ENCODE peak calls at places on chromosomes 1 and 21, in eight cellular contexts. D, V, R, Y, Q, M, T and O are unnamed samples.

GRCh38 chr1:5731110-5731423 is 261.2 kb downstream of the NPHP4 start:
- DNase-seq in D (no peak), V (peak; percentile 50), R (no peak), Y (no peak), Q (no peak), M (peak; percentile 15), T (no peak), O (no peak)

GRCh38 chr1:67711850-67712202 is 26.8 kb downstream of the GADD45A start:
- DNase-seq in D (no peak), V (no peak), R (no peak), Y (no peak), Q (no peak), M (no peak), T (no peak), O (no peak)

GRCh38 chr1:153344718-153345025 is 4.0 kb downstream of the PGLYRP4 start:
- DNase-seq in D (peak; percentile 92), V (no peak), R (no peak), Y (no peak), Q (no peak), M (no peak), T (no peak), O (no peak)

GRCh38 chr1:162854245-162854860 is 6.6 kb downstream of the CCDC190 start:
- DNase-seq in D (peak; percentile 70), V (no peak), R (no peak), Y (peak; percentile 77), Q (peak; percentile 59), M (peak; percentile 55), T (peak; percentile 64), O (peak; percentile 76)

GRCh38 chr1:213381572-213382084 is 330.6 kb downstream of the RPS6KC1 start:
- DNase-seq in D (no peak), V (no peak), R (no peak), Y (no peak), Q (no peak), M (no peak), T (no peak), O (peak; percentile 35)

GRCh38 chr1:220914283-220915116 is 35.3 kb downstream of the HLX start:
- DNase-seq in D (peak; percentile 67), V (no peak), R (no peak), Y (no peak), Q (no peak), M (no peak), T (no peak), O (no peak)

GRCh38 chr1:232676307-232676706 is 46.4 kb upstream of the SIPA1L2 start:
- DNase-seq in D (no peak), V (no peak), R (no peak), Y (no peak), Q (no peak), M (no peak), T (no peak), O (no peak)

GRCh38 chr1:213231795-213232231 is 180.8 kb downstream of the RPS6KC1 start:
- DNase-seq in D (no peak), V (no peak), R (no peak), Y (no peak), Q (no peak), M (no peak), T (no peak), O (no peak)

GRCh38 chr1:24898909-24899439 is 31.1 kb downstream of the RUNX3 start:
- DNase-seq in D (no peak), V (no peak), R (peak; percentile 31), Y (no peak), Q (no peak), M (peak; percentile 33), T (no peak), O (peak; percentile 9)

GRCh38 chr1:24896596-24897262 is 33.3 kb downstream of the RUNX3 start:
- DNase-seq in D (no peak), V (no peak), R (peak; percentile 60), Y (no peak), Q (no peak), M (peak; percentile 50), T (no peak), O (peak; percentile 10)

GRCh38 chr1:24899581-24900485 is 30.2 kb downstream of the RUNX3 start:
- DNase-seq in D (no peak), V (no peak), R (no peak), Y (no peak), Q (no peak), M (no peak), T (no peak), O (no peak)

GRCh38 chr1:24897263-24898151 is 32.6 kb downstream of the RUNX3 start:
- DNase-seq in D (no peak), V (no peak), R (peak; percentile 32), Y (no peak), Q (no peak), M (peak; percentile 17), T (no peak), O (peak; percentile 11)

GRCh38 chr1:24898152-24898908 is 31.7 kb downstream of the RUNX3 start:
- DNase-seq in D (peak; percentile 67), V (peak; percentile 87), R (peak; percentile 63), Y (peak; percentile 10), Q (no peak), M (no peak), T (peak; percentile 82), O (peak; percentile 65)
- TF ChIP-seq POLR2AphosphoS5 in D (no peak), V (peak; percentile 48), R (no peak), Y (no peak), Q (no peak), M (no peak), T (no peak), O (no peak)

GRCh38 chr1:154969741-154970452 is 650 bp downstream of the SHC1 start:
- DNase-seq in D (no peak), V (peak; percentile 76), R (peak; percentile 84), Y (no peak), Q (no peak), M (no peak), T (no peak), O (no peak)
- H3K4me3 ChIP-seq in D (no peak overlapping the region), V (peak overlapping the region; percentile 81), R (peak overlapping the region; percentile 46), Y (peak overlapping the region; percentile 40), Q (peak overlapping the region; percentile 75), M (peak overlapping the region; percentile 51), T (peak overlapping the region; percentile 40), O (peak overlapping the region; percentile 42)

GRCh38 chr1:204294371-204294770 is 65.4 kb downstream of the PLEKHA6 start:
- DNase-seq in D (no peak), V (no peak), R (no peak), Y (no peak), Q (peak; percentile 44), M (no peak), T (no peak), O (no peak)
- TF ChIP-seq POLR2AphosphoS5 in D (no peak), V (no peak), R (no peak), Y (no peak), Q (no peak), M (peak; percentile 56), T (no peak), O (peak; percentile 61)

DNA sequence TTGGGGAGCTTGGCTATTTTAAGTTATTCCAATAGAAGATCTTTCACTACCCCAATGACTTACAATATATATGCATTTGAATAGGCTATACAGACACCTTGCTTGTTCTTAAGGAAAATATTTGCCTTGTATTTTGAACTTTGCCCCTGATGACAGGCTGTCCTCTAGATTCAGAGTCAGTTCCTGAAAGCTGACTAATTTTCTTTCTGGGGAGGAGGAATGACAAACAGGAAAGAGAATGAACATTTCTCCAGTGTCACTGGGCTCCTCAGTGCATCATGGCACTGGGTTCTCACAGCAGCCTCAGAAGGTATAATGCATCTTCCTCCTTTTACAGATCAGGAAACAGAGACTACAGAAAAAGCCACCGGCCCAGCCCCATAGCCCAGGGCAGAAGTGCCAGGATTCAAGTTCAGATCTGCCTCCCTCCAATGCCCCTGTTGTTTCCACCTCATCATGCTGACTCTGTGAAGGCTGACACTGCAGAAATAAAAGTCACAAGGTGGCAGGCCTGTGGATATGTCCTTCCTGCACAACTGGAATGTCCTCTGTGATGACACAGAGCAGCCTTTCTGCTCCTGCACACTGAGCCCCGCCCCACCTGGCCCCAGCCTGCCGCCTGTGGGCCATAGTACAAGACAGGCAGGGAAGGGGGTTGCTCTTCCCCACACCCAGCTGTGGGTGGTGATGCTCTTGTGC is 6.6 kb downstream of the TTC22 start:
- DNase-seq in D (no peak), V (peak; percentile 49), R (no peak), Y (no peak), Q (peak; percentile 83), M (no peak), T (no peak), O (peak; percentile 53)
- H3K4me3 ChIP-seq in D (no peak overlapping the region), V (no peak overlapping the region), R (no peak overlapping the region), Y (no peak overlapping the region), Q (no peak overlapping the region), M (no peak overlapping the region), T (no peak overlapping the region), O (no peak overlapping the region)

GRCh38 chr21:34558960-34559631 is 47.1 kb upstream of the KCNE1 start:
- DNase-seq in D (no peak), V (no peak), R (no peak), Y (no peak), Q (no peak), M (no peak), T (no peak), O (no peak)
- TF ChIP-seq POLR2AphosphoS5 in D (no peak), V (no peak), R (no peak), Y (no peak), Q (no peak), M (no peak), T (no peak), O (no peak)

DNA sequence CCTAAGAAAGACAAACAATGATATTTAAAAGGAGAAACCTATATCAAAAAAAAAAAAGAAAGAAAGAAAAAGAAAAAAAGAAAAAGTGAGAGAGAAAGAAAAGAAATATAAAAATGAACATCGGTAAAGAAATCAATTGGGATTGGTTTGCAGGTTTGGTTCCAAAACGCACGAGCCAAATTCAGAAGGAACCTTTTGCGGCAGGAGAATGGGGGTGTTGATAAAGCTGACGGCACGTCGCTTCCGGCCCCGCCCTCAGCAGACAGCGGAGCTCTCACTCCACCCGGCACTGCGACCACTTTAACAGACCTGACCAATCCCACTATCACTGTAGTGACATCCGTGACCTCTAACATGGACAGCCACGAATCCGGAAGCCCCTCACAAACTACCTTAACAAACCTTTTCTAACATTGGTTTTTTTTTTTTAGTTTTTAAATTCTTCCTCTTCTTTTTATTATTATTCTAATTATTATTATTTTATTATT is 11.7 kb downstream of the LHX9 start:
- DNase-seq in D (peak; percentile 60), V (no peak), R (no peak), Y (no peak), Q (no peak), M (no peak), T (peak; percentile 64), O (no peak)
- H3K4me3 ChIP-seq in D (peak overlapping the region; percentile 42), V (no peak overlapping the region), R (no peak overlapping the region), Y (no peak overlapping the region), Q (no peak overlapping the region), M (no peak overlapping the region), T (no peak overlapping the region), O (no peak overlapping the region)

GRCh38 chr1:68770817-68771216 is 273.9 kb upstream of the DEPDC1 start:
- DNase-seq in D (no peak), V (no peak), R (no peak), Y (no peak), Q (no peak), M (no peak), T (no peak), O (no peak)
- TF ChIP-seq POLR2AphosphoS5 in D (no peak), V (no peak), R (no peak), Y (no peak), Q (no peak), M (no peak), T (no peak), O (no peak)